ENCODE peak calls at places on chromosomes 2 and 18, in six cellular contexts. D is LNCaP clone FGC; P is nucleus accumbens; F is activated CD4-positive, alpha-beta T cell treated with anti-CD3 and anti-CD28 coated beads, Interleukin-2, amount 10 ng/mL, durations not matched to agents 7 days and 5 days; A is NCI-H1092; J is Daoy. U is an unnamed sample.

GRCh38 chr2:216713691-216714411 is 18.5 kb upstream of the IGFBP5 start:
- DNase-seq in D (no peak), P (peak; percentile 39), F (no peak), A (no peak), J (peak; percentile 84), U (no peak)

GRCh38 chr2:155662224-155662623 is 670.3 kb downstream of the NR4A2 start:
- DNase-seq in D (no peak), P (no peak), F (no peak), A (no peak), J (no peak), U (no peak)

GRCh38 chr2:144414324-144414845 is 105.5 kb downstream of the ZEB2 start:
- DNase-seq in D (no peak), P (no peak), F (no peak), A (no peak), J (peak; percentile 60), U (no peak)

GRCh38 chr2:112867701-112868631 is 31.4 kb upstream of the IL1B start:
- DNase-seq in D (peak; percentile 21), P (no peak), F (no peak), A (no peak), J (no peak), U (no peak)

GRCh38 chr18:43805646-43806194 is 528.4 kb upstream of the SYT4 start:
- DNase-seq in D (no peak), P (no peak), F (no peak), A (no peak), J (no peak), U (no peak)

GRCh38 chr2:173354073-173354600 is 535 bp upstream of the CDCA7 start:
- DNase-seq in D (no peak), P (no peak), F (peak; percentile 79), A (peak; percentile 39), J (peak; percentile 57), U (no peak)

GRCh38 chr2:53787255-53787910 is 539 bp downstream of the ERLEC1 start:
- DNase-seq in D (no peak), P (no peak), F (peak; percentile 10), A (no peak), J (no peak), U (peak; percentile 18)

GRCh38 chr2:240426797-240427721 is 8.4 kb upstream of the GPC1 start:
- DNase-seq in D (no peak), P (no peak), F (no peak), A (no peak), J (peak; percentile 75), U (no peak)

GRCh38 chr18:44729631-44730101 is 49.0 kb downstream of the SETBP1 start:
- DNase-seq in D (no peak), P (no peak), F (no peak), A (no peak), J (peak; percentile 41), U (no peak)

GRCh38 chr2:10436711-10437110 is 11.4 kb downstream of the ODC1 start:
- DNase-seq in D (no peak), P (no peak), F (no peak), A (no peak), J (no peak), U (no peak)

GRCh38 chr2:240803191-240803590 is 16.8 kb downstream of the KIF1A start:
- DNase-seq in D (no peak), P (no peak), F (no peak), A (no peak), J (no peak), U (no peak)

GRCh38 chr2:55768991-55769390 is 75.3 kb upstream of the PNPT1 start:
- DNase-seq in D (no peak), P (no peak), F (no peak), A (no peak), J (no peak), U (no peak)

GRCh38 chr2:204335642-204336041 is 209.6 kb upstream of the PARD3B start:
- DNase-seq in D (no peak), P (no peak), F (no peak), A (no peak), J (no peak), U (no peak)

GRCh38 chr2:166180951-166181812 is 53.4 kb upstream of the SCN1A start:
- DNase-seq in D (no peak), P (peak; percentile 7), F (peak; percentile 29), A (peak; percentile 27), J (peak; percentile 33), U (peak; percentile 37)

GRCh38 chr2:2333076-2333475 is 2.0 kb upstream of the MYT1L start:
- DNase-seq in D (peak; percentile 2), P (no peak), F (no peak), A (peak; percentile 65), J (peak; percentile 70), U (peak; percentile 57)

GRCh38 chr2:111184725-111185495 is 64.2 kb downstream of the BCL2L11 start:
- DNase-seq in D (peak; percentile 7), P (no peak), F (no peak), A (no peak), J (no peak), U (no peak)

GRCh38 chr18:74982946-74983635 is 225.8 kb downstream of the PTGR3 start:
- DNase-seq in D (no peak), P (no peak), F (no peak), A (no peak), J (no peak), U (no peak)

GRCh38 chr2:109213646-109214417 is 84.8 kb downstream of the SH3RF3 start:
- DNase-seq in D (no peak), P (no peak), F (peak; percentile 81), A (no peak), J (peak; percentile 91), U (no peak)

GRCh38 chr2:240292622-240293021 is 142.8 kb upstream of the GPC1 start:
- DNase-seq in D (no peak), P (no peak), F (no peak), A (no peak), J (no peak), U (no peak)

GRCh38 chr2:217597681-217598080 is 405.1 kb downstream of the TNS1 start:
- DNase-seq in D (no peak), P (no peak), F (no peak), A (no peak), J (no peak), U (no peak)

GRCh38 chr18:76803814-76804213 is 18.5 kb upstream of the ZNF236 start:
- DNase-seq in D (no peak), P (peak; percentile 31), F (peak; percentile 76), A (peak; percentile 42), J (peak; percentile 63), U (peak; percentile 37)

GRCh38 chr2:79131687-79132086 is 11.4 kb downstream of the REG1A start:
- DNase-seq in D (no peak), P (no peak), F (no peak), A (no peak), J (no peak), U (no peak)

GRCh38 chr2:3823748-3824147 is 120.4 kb downstream of the DCDC2C start:
- DNase-seq in D (peak; percentile 98), P (no peak), F (no peak), A (peak; percentile 7), J (no peak), U (no peak)

GRCh38 chr2:239813261-239814135 is 211.6 kb downstream of the NDUFA10 start:
- DNase-seq in D (no peak), P (no peak), F (no peak), A (no peak), J (no peak), U (no peak)

GRCh38 chr18:36153203-36153602 is 23.5 kb downstream of the ELP2 start:
- DNase-seq in D (no peak), P (no peak), F (no peak), A (no peak), J (no peak), U (no peak)

GRCh38 chr2:171522804-171523338 is 597 bp downstream of the CYBRD1 start:
- DNase-seq in D (no peak), P (peak; percentile 55), F (no peak), A (no peak), J (peak; percentile 39), U (no peak)

GRCh38 chr2:69169990-69170389 is 157.0 kb downstream of the ANTXR1 start:
- DNase-seq in D (no peak), P (no peak), F (no peak), A (no peak), J (peak; percentile 74), U (no peak)

GRCh38 chr18:68316636-68317035 is 398.3 kb downstream of the TMX3 start:
- DNase-seq in D (no peak), P (no peak), F (no peak), A (no peak), J (no peak), U (no peak)

GRCh38 chr2:107305966-107306365 is 420.0 kb upstream of the ST6GAL2 start:
- DNase-seq in D (no peak), P (no peak), F (no peak), A (no peak), J (no peak), U (no peak)

GRCh38 chr18:44602845-44603244 is 77.8 kb upstream of the SETBP1 start:
- DNase-seq in D (no peak), P (no peak), F (no peak), A (no peak), J (peak; percentile 49), U (no peak)

GRCh38 chr2:46985512-46985911 is 69.9 kb upstream of the MCFD2 start:
- DNase-seq in D (no peak), P (no peak), F (peak; percentile 20), A (no peak), J (peak; percentile 58), U (no peak)

GRCh38 chr2:156483741-156484173 is 47.6 kb downstream of the GPD2 start:
- DNase-seq in D (peak; percentile 83), P (no peak), F (no peak), A (no peak), J (no peak), U (no peak)

GRCh38 chr2:197804758-197805597 is 585 bp downstream of the PLCL1 start:
- DNase-seq in D (no peak), P (peak; percentile 55), F (peak; percentile 39), A (no peak), J (peak; percentile 19), U (peak; percentile 64)

GRCh38 chr18:28045176-28045810 is 131.6 kb downstream of the CDH2 start:
- DNase-seq in D (no peak), P (no peak), F (no peak), A (peak; percentile 56), J (no peak), U (no peak)

GRCh38 chr2:96985630-96986385 is 572 bp downstream of the FAM178B start:
- DNase-seq in D (no peak), P (no peak), F (no peak), A (no peak), J (no peak), U (no peak)

GRCh38 chr2:208406474-208407451 is at the start of gene PTH2R:
- DNase-seq in D (no peak), P (no peak), F (no peak), A (peak; percentile 8), J (peak; percentile 16), U (no peak)

GRCh38 chr2:12326449-12327190 is 390.1 kb upstream of the TRIB2 start:
- DNase-seq in D (peak; percentile 8), P (no peak), F (peak; percentile 18), A (no peak), J (no peak), U (no peak)

GRCh38 chr18:37235583-37235982 is 330.0 kb downstream of the CELF4 start:
- DNase-seq in D (no peak), P (no peak), F (no peak), A (no peak), J (no peak), U (no peak)

GRCh38 chr2:75558786-75559428 is 1.8 kb downstream of the EVA1A start:
- DNase-seq in D (no peak), P (no peak), F (no peak), A (no peak), J (no peak), U (no peak)